ENCODE peak calls at places on chromosomes 12 and 14, in five cellular contexts. One of them, this sample, is unnamed.
A peak's percentile ranks its signal among the peaks of the same experiment; 100 is the strongest.

GRCh38 chr12:109532721-109533486 is 40.4 kb downstream of the MMAB start:
- DNase-seq in mucosa of descending colon: no peak
- DNase-seq in A549: no peak
- DNase-seq in upper lobe of right lung: no peak
- DNase-seq in stomach: no peak
- DNase-seq in this sample: no peak

GRCh38 chr14:103624860-103625259 is 4.2 kb upstream of the KLC1 start:
- DNase-seq in mucosa of descending colon: peak; percentile 52
- DNase-seq in A549: peak; percentile 62
- DNase-seq in stomach: peak; percentile 68
- DNase-seq in upper lobe of right lung: peak; percentile 85
- DNase-seq in this sample: peak; percentile 82

GRCh38 chr14:101199028-101199770 is 295.7 kb upstream of the RTL1 start:
- DNase-seq in upper lobe of right lung: no peak
- DNase-seq in stomach: peak; percentile 13
- DNase-seq in A549: no peak
- DNase-seq in mucosa of descending colon: no peak
- DNase-seq in this sample: no peak

GRCh38 chr12:132686831-132687210 is 321 bp downstream of the POLE start:
- DNase-seq in stomach: no peak
- DNase-seq in upper lobe of right lung: no peak
- DNase-seq in mucosa of descending colon: no peak
- DNase-seq in A549: peak; percentile 39
- DNase-seq in this sample: no peak

GRCh38 chr12:122871851-122872785 is 23.8 kb downstream of the VPS37B start:
- DNase-seq in mucosa of descending colon: peak; percentile 88
- DNase-seq in A549: no peak
- DNase-seq in stomach: peak; percentile 70
- DNase-seq in upper lobe of right lung: no peak
- DNase-seq in this sample: peak; percentile 87

GRCh38 chr12:21865846-21866245 is 75.4 kb downstream of the ABCC9 start:
- DNase-seq in upper lobe of right lung: no peak
- DNase-seq in A549: no peak
- DNase-seq in mucosa of descending colon: no peak
- DNase-seq in stomach: no peak
- DNase-seq in this sample: no peak

GRCh38 chr12:128817115-128818015 is 6.4 kb downstream of the SLC15A4 start:
- DNase-seq in A549: no peak
- DNase-seq in mucosa of descending colon: no peak
- DNase-seq in stomach: peak; percentile 41
- DNase-seq in upper lobe of right lung: no peak
- DNase-seq in this sample: peak; percentile 79

GRCh38 chr12:75481774-75482173 is 1.2 kb downstream of the GLIPR1 start:
- DNase-seq in A549: no peak
- DNase-seq in upper lobe of right lung: no peak
- DNase-seq in mucosa of descending colon: no peak
- DNase-seq in stomach: no peak
- DNase-seq in this sample: peak; percentile 78

DNA sequence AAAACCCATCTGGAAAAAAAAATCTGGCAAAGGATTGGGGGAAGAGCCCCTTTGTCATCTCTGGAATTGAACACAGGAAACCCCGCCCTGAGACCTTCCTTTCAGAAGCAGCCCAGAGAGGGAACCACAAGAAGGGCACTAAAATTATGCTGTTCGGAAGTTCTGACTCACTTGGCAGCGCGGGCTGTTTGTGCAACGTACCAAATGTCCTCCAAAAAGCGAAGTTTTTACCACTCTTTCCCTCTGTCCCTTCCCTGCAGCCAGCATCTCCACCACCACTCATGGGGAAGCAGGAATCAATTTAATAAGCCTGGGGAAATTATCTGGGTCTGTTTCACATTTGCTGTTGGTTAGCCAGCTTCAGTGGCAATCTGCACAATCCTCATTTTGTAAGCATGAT is 3.2 kb upstream of the SYNE3 start:
- DNase-seq in stomach: peak; percentile 61
- DNase-seq in upper lobe of right lung: no peak
- DNase-seq in A549: no peak
- DNase-seq in mucosa of descending colon: peak; percentile 63
- DNase-seq in this sample: peak; percentile 92
- H3K4me3 ChIP-seq in stomach: no peak overlapping the region
- H3K4me3 ChIP-seq in upper lobe of right lung: no peak overlapping the region
- H3K4me3 ChIP-seq in A549: no peak overlapping the region
- H3K4me3 ChIP-seq in mucosa of descending colon: no peak overlapping the region
- H3K4me3 ChIP-seq in this sample: no peak overlapping the region

GRCh38 chr14:22838631-22839041 is 2.3 kb downstream of the MMP14 start:
- DNase-seq in upper lobe of right lung: no peak
- DNase-seq in mucosa of descending colon: no peak
- DNase-seq in stomach: no peak
- DNase-seq in A549: no peak
- DNase-seq in this sample: peak; percentile 83

GRCh38 chr14:22841311-22841710 is 4.9 kb downstream of the MMP14 start:
- DNase-seq in upper lobe of right lung: no peak
- DNase-seq in mucosa of descending colon: no peak
- DNase-seq in stomach: no peak
- DNase-seq in A549: no peak
- DNase-seq in this sample: no peak

GRCh38 chr14:22837059-22837749 is 819 bp downstream of the MMP14 start:
- DNase-seq in A549: no peak
- DNase-seq in upper lobe of right lung: peak; percentile 84
- DNase-seq in stomach: peak; percentile 71
- DNase-seq in mucosa of descending colon: peak; percentile 70
- DNase-seq in this sample: peak; percentile 63

GRCh38 chr14:22837750-22838538 is 1.6 kb downstream of the MMP14 start:
- DNase-seq in A549: no peak
- DNase-seq in mucosa of descending colon: peak; percentile 34
- DNase-seq in upper lobe of right lung: no peak
- DNase-seq in stomach: no peak
- DNase-seq in this sample: peak; percentile 60

GRCh38 chr14:22839159-22839779 is 2.9 kb downstream of the MMP14 start:
- DNase-seq in A549: no peak
- DNase-seq in mucosa of descending colon: no peak
- DNase-seq in stomach: no peak
- DNase-seq in upper lobe of right lung: no peak
- DNase-seq in this sample: peak; percentile 60
- H3K4me3 ChIP-seq in A549: no peak overlapping the region
- H3K4me3 ChIP-seq in mucosa of descending colon: no peak overlapping the region
- H3K4me3 ChIP-seq in stomach: peak overlapping the region; percentile 77
- H3K4me3 ChIP-seq in upper lobe of right lung: peak overlapping the region; percentile 89
- H3K4me3 ChIP-seq in this sample: peak overlapping the region; percentile 93

GRCh38 chr14:80381964-80382363 is 170.7 kb upstream of the DIO2 start:
- DNase-seq in stomach: no peak
- DNase-seq in mucosa of descending colon: no peak
- DNase-seq in upper lobe of right lung: no peak
- DNase-seq in A549: no peak
- DNase-seq in this sample: no peak
- H3K4me3 ChIP-seq in stomach: no peak overlapping the region
- H3K4me3 ChIP-seq in mucosa of descending colon: no peak overlapping the region
- H3K4me3 ChIP-seq in upper lobe of right lung: no peak overlapping the region
- H3K4me3 ChIP-seq in A549: no peak overlapping the region
- H3K4me3 ChIP-seq in this sample: no peak overlapping the region

DNA sequence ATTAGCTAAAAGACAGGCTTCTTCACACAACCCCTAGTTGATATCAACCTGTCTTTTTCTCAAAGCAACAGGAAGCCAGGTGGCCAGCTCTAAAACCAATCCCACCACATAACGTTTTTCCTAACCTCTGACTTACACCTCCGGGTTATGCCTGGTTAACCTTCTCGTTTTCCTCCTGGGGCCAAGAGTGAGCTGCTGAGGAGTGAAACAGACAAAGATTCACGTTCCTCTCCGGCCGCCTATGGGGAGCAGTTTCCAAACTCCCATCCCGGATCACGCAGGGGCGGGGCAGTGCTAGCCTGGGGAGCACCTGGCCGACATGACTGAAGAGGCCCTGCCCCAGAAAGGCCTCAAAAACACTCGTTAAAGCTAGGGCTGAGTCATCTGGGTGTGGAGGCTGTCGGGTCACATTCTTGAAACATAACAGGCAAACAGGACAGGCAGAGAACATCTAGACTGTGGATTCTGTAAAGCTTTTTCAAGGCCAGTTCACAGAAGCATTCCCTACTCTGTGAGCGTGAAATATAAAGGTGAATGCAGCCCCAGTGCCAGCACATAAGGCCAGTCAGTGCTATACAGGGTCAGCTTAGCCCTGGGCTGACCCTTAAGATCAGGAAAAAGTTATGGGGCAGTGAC is 25.9 kb upstream of the LGALS3 start:
- DNase-seq in upper lobe of right lung: peak; percentile 92
- DNase-seq in A549: peak; percentile 92
- DNase-seq in mucosa of descending colon: peak; percentile 95
- DNase-seq in stomach: peak; percentile 84
- DNase-seq in this sample: peak; percentile 96
- H3K4me3 ChIP-seq in upper lobe of right lung: peak overlapping the region; percentile 28
- H3K4me3 ChIP-seq in A549: peak overlapping the region; percentile 33
- H3K4me3 ChIP-seq in mucosa of descending colon: peak overlapping the region; percentile 7
- H3K4me3 ChIP-seq in stomach: no peak overlapping the region
- H3K4me3 ChIP-seq in this sample: peak overlapping the region; percentile 46

GRCh38 chr14:49950275-49951250 is 57.7 kb downstream of the ARF6 start:
- DNase-seq in A549: no peak
- DNase-seq in upper lobe of right lung: peak; percentile 80
- DNase-seq in stomach: peak; percentile 89
- DNase-seq in mucosa of descending colon: peak; percentile 90
- DNase-seq in this sample: no peak
- H3K4me3 ChIP-seq in A549: no peak overlapping the region
- H3K4me3 ChIP-seq in upper lobe of right lung: no peak overlapping the region
- H3K4me3 ChIP-seq in stomach: no peak overlapping the region
- H3K4me3 ChIP-seq in mucosa of descending colon: no peak overlapping the region
- H3K4me3 ChIP-seq in this sample: no peak overlapping the region

GRCh38 chr12:30691122-30691879 is 4.4 kb downstream of the IPO8 start:
- DNase-seq in upper lobe of right lung: no peak
- DNase-seq in mucosa of descending colon: no peak
- DNase-seq in A549: peak; percentile 8
- DNase-seq in stomach: no peak
- DNase-seq in this sample: peak; percentile 75

GRCh38 chr12:30694412-30694955 is 1.2 kb downstream of the IPO8 start:
- DNase-seq in upper lobe of right lung: no peak
- DNase-seq in mucosa of descending colon: no peak
- DNase-seq in stomach: no peak
- DNase-seq in A549: no peak
- DNase-seq in this sample: no peak

GRCh38 chr12:30694971-30695326 is 720 bp downstream of the IPO8 start:
- DNase-seq in A549: peak; percentile 57
- DNase-seq in stomach: peak; percentile 40
- DNase-seq in mucosa of descending colon: peak; percentile 60
- DNase-seq in upper lobe of right lung: peak; percentile 78
- DNase-seq in this sample: peak; percentile 28

GRCh38 chr12:30695327-30696102 is at the start of gene IPO8:
- DNase-seq in A549: peak; percentile 89
- DNase-seq in stomach: peak; percentile 92
- DNase-seq in mucosa of descending colon: peak; percentile 96
- DNase-seq in upper lobe of right lung: peak; percentile 96
- DNase-seq in this sample: peak; percentile 92

GRCh38 chr12:30692470-30692869 is 3.2 kb downstream of the IPO8 start:
- DNase-seq in stomach: no peak
- DNase-seq in upper lobe of right lung: no peak
- DNase-seq in A549: no peak
- DNase-seq in mucosa of descending colon: no peak
- DNase-seq in this sample: peak; percentile 28
- H3K4me3 ChIP-seq in stomach: no peak overlapping the region
- H3K4me3 ChIP-seq in upper lobe of right lung: no peak overlapping the region
- H3K4me3 ChIP-seq in A549: no peak overlapping the region
- H3K4me3 ChIP-seq in mucosa of descending colon: no peak overlapping the region
- H3K4me3 ChIP-seq in this sample: no peak overlapping the region

DNA sequence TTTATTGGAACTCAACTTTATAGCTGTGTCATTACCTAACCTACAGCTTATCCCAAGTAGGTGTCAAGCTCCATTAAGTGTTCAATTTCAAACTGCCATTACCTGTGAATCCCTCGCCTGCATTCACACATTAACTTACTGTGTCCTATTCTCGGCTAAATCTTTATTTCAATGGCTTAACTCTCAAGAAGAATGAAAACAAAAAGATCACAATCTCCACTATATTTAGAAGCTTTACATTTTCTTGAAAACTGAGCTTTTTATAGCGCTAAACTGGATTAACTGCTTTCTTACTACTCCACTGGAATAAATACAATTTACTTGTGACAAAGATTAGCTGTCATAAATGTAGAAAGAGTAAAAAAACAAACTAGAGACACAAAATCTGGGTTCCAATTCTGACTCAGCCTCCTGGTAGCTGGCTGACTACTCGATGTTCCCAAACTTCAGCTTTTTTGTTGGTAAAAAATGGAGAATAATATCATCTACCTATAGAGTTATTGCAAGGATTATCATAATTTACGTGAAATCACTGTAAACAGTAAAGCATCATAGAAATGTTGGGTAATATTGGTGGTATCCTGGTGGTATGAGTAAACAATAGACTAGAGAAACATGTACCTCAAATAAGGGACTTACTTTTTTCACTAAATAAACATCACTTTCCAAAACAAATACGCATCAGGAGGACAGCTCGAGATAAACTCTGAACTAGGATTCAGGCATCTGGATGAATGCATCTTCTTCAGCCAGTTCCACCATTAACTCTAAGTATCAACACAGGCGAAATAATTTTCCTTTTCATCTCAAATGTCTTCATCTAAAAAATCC is 1.7 kb downstream of the RALGAPA1 start:
- DNase-seq in A549: no peak
- DNase-seq in stomach: no peak
- DNase-seq in mucosa of descending colon: no peak
- DNase-seq in upper lobe of right lung: no peak
- DNase-seq in this sample: no peak
- H3K4me3 ChIP-seq in A549: peak overlapping the region; percentile 84
- H3K4me3 ChIP-seq in stomach: peak overlapping the region; percentile 63
- H3K4me3 ChIP-seq in mucosa of descending colon: no peak overlapping the region
- H3K4me3 ChIP-seq in upper lobe of right lung: peak overlapping the region; percentile 77
- H3K4me3 ChIP-seq in this sample: peak overlapping the region; percentile 80

GRCh38 chr12:55737581-55738112 is 5.3 kb upstream of the GDF11 start:
- DNase-seq in A549: no peak
- DNase-seq in stomach: no peak
- DNase-seq in mucosa of descending colon: no peak
- DNase-seq in upper lobe of right lung: no peak
- DNase-seq in this sample: no peak
- H3K4me3 ChIP-seq in A549: no peak overlapping the region
- H3K4me3 ChIP-seq in stomach: peak overlapping the region; percentile 60
- H3K4me3 ChIP-seq in mucosa of descending colon: no peak overlapping the region
- H3K4me3 ChIP-seq in upper lobe of right lung: peak overlapping the region; percentile 58
- H3K4me3 ChIP-seq in this sample: peak overlapping the region; percentile 79

GRCh38 chr12:55929306-55929791 is 1.6 kb upstream of the DGKA start:
- DNase-seq in stomach: peak; percentile 52
- DNase-seq in A549: no peak
- DNase-seq in upper lobe of right lung: no peak
- DNase-seq in mucosa of descending colon: peak; percentile 64
- DNase-seq in this sample: no peak
- H3K4me3 ChIP-seq in stomach: no peak overlapping the region
- H3K4me3 ChIP-seq in A549: no peak overlapping the region
- H3K4me3 ChIP-seq in upper lobe of right lung: no peak overlapping the region
- H3K4me3 ChIP-seq in mucosa of descending colon: no peak overlapping the region
- H3K4me3 ChIP-seq in this sample: no peak overlapping the region

This sample was measured in AG10803.